ENCODE peak calls at places on chromosomes 5 and 9, in nine cellular contexts. A is amygdala, G is NCI-H345, T is left ventricle myocardium inferior, H is AG09309, M is iPS-NIHi11, Q is astrocyte of the spinal cord, F is endothelial cell of umbilical vein, B is heart right ventricle. K is an unnamed sample.

GRCh38 chr9:26112724-26113123 is 434.5 kb upstream of the TUSC1 start:
- DNase-seq in A (no peak), G (no peak), T (no peak), H (no peak), M (no peak), Q (no peak), F (no peak), B (no peak), K (no peak)

GRCh38 chr9:105004466-105005090 is 76.6 kb upstream of the ABCA1 start:
- DNase-seq in A (no peak), G (no peak), T (no peak), H (no peak), M (no peak), Q (no peak), F (no peak), B (no peak), K (no peak)

GRCh38 chr5:137164961-137165360 is 334.2 kb downstream of the SPOCK1 start:
- DNase-seq in A (no peak), G (no peak), T (no peak), H (no peak), M (no peak), Q (no peak), F (no peak), B (no peak), K (no peak)

GRCh38 chr5:11504794-11505193 is 399.5 kb downstream of the CTNND2 start:
- DNase-seq in A (no peak), G (no peak), T (no peak), H (no peak), M (no peak), Q (peak; percentile 15), F (no peak), B (no peak), K (no peak)

GRCh38 chr5:84724683-84725082 is 340.0 kb upstream of the EDIL3 start:
- DNase-seq in A (no peak), G (no peak), T (no peak), H (no peak), M (no peak), Q (peak; percentile 78), F (peak; percentile 39), B (no peak), K (no peak)

GRCh38 chr9:14433841-14434511 is 120.0 kb upstream of the NFIB start:
- DNase-seq in A (no peak), G (peak; percentile 22), T (no peak), H (no peak), M (no peak), Q (peak; percentile 73), F (no peak), B (peak; percentile 24), K (peak; percentile 22)

GRCh38 chr5:73338201-73339126 is 110.1 kb downstream of the FOXD1 start:
- DNase-seq in A (no peak), G (peak; percentile 73), T (no peak), H (peak; percentile 24), M (no peak), Q (peak; percentile 97), F (no peak), B (no peak), K (peak; percentile 20)

GRCh38 chr5:154505567-154505966 is 27.5 kb upstream of the HAND1 start:
- DNase-seq in A (no peak), G (no peak), T (no peak), H (no peak), M (peak; percentile 59), Q (no peak), F (no peak), B (no peak), K (no peak)

GRCh38 chr9:135053133-135053532 is 34.3 kb upstream of the OLFM1 start:
- DNase-seq in A (no peak), G (no peak), T (no peak), H (no peak), M (no peak), Q (no peak), F (no peak), B (no peak), K (peak; percentile 6)

GRCh38 chr5:140344683-140345423 is 1.6 kb downstream of the HBEGF start:
- DNase-seq in A (no peak), G (no peak), T (no peak), H (no peak), M (peak; percentile 50), Q (peak; percentile 42), F (no peak), B (no peak), K (no peak)

GRCh38 chr5:141878771-141879759 is 855 bp upstream of the PCDH1 start:
- DNase-seq in A (peak; percentile 73), G (peak; percentile 95), T (peak; percentile 86), H (peak; percentile 49), M (peak; percentile 64), Q (peak; percentile 78), F (peak; percentile 92), B (peak; percentile 96), K (peak; percentile 91)

GRCh38 chr5:65913519-65913918 is 12.9 kb upstream of the ERBIN start:
- DNase-seq in A (no peak), G (no peak), T (no peak), H (no peak), M (no peak), Q (peak; percentile 59), F (no peak), B (no peak), K (peak; percentile 37)

GRCh38 chr5:110757118-110757729 is 18.4 kb downstream of the SLC25A46 start:
- DNase-seq in A (no peak), G (peak; percentile 44), T (no peak), H (no peak), M (peak; percentile 26), Q (peak; percentile 71), F (peak; percentile 62), B (peak; percentile 6), K (peak; percentile 22)

GRCh38 chr9:131228988-131229387 is 47.3 kb downstream of the FAM78A start:
- DNase-seq in A (no peak), G (no peak), T (no peak), H (no peak), M (no peak), Q (peak; percentile 75), F (peak; percentile 31), B (no peak), K (no peak)

K was measured in testis.